ENCODE peak calls at places on chromosomes 13 and 19, in four cellular contexts. One of them, this sample, is unnamed.

GRCh38 chr13:28611654-28612131 is 47.2 kb upstream of the POMP start:
- DNase-seq in tibial artery: no peak
- DNase-seq in RWPE1: no peak
- DNase-seq in endothelial cell: no peak
- DNase-seq in this sample: no peak

GRCh38 chr13:24112791-24113190 is 47.7 kb upstream of the SPATA13 start:
- DNase-seq in RWPE1: no peak
- DNase-seq in endothelial cell: no peak
- DNase-seq in tibial artery: no peak
- DNase-seq in this sample: no peak

GRCh38 chr19:55353803-55354697 is 469 bp downstream of the COX6B2 start:
- DNase-seq in endothelial cell: peak
- DNase-seq in tibial artery: peak
- DNase-seq in RWPE1: peak
- DNase-seq in this sample: no peak

GRCh38 chr19:45251452-45252354 is 632 bp downstream of the MARK4 start:
- DNase-seq in tibial artery: no peak
- DNase-seq in endothelial cell: peak
- DNase-seq in RWPE1: peak
- DNase-seq in this sample: no peak

GRCh38 chr19:43467730-43468129 is 2.3 kb upstream of the LYPD3 start:
- DNase-seq in endothelial cell: no peak
- DNase-seq in RWPE1: peak
- DNase-seq in tibial artery: no peak
- DNase-seq in this sample: no peak

GRCh38 chr19:9934132-9934950 is 2.0 kb downstream of the OLFM2 start:
- DNase-seq in endothelial cell: peak
- DNase-seq in tibial artery: peak
- DNase-seq in RWPE1: peak
- DNase-seq in this sample: peak

GRCh38 chr19:17765069-17765618 is 13.9 kb downstream of the FCHO1 start:
- DNase-seq in endothelial cell: no peak
- DNase-seq in RWPE1: no peak
- DNase-seq in tibial artery: peak
- DNase-seq in this sample: no peak

GRCh38 chr13:113584870-113585671 is 518 bp downstream of the TFDP1 start:
- DNase-seq in endothelial cell: no peak
- DNase-seq in tibial artery: peak
- DNase-seq in RWPE1: peak
- DNase-seq in this sample: peak

GRCh38 chr13:76822691-76823267 is 63.4 kb downstream of the KCTD12 start:
- DNase-seq in endothelial cell: no peak
- DNase-seq in tibial artery: no peak
- DNase-seq in RWPE1: peak
- DNase-seq in this sample: peak

GRCh38 chr13:79901336-79901735 is 420.4 kb downstream of the NDFIP2 start:
- DNase-seq in tibial artery: no peak
- DNase-seq in endothelial cell: no peak
- DNase-seq in RWPE1: peak
- DNase-seq in this sample: no peak

GRCh38 chr19:17289489-17289888 is 7.8 kb downstream of the ANKLE1 start:
- DNase-seq in tibial artery: no peak
- DNase-seq in RWPE1: peak
- DNase-seq in endothelial cell: peak
- DNase-seq in this sample: peak

GRCh38 chr19:19179548-19180441 is 9.7 kb upstream of the MEF2B start:
- DNase-seq in RWPE1: no peak
- DNase-seq in tibial artery: no peak
- DNase-seq in endothelial cell: no peak
- DNase-seq in this sample: no peak

GRCh38 chr13:91126806-91127205 is 220.7 kb upstream of the MIR17HG start:
- DNase-seq in tibial artery: no peak
- DNase-seq in endothelial cell: no peak
- DNase-seq in RWPE1: no peak
- DNase-seq in this sample: no peak

GRCh38 chr19:493391-494170 is 2.7 kb upstream of the MADCAM1 start:
- DNase-seq in endothelial cell: no peak
- DNase-seq in tibial artery: no peak
- DNase-seq in RWPE1: no peak
- DNase-seq in this sample: no peak

GRCh38 chr19:17243854-17244617 is 1.7 kb downstream of the NR2F6 start:
- DNase-seq in endothelial cell: peak
- DNase-seq in RWPE1: peak
- DNase-seq in tibial artery: peak
- DNase-seq in this sample: no peak

GRCh38 chr13:113402471-113403254 is 38.7 kb upstream of the GRTP1 start:
- DNase-seq in RWPE1: no peak
- DNase-seq in endothelial cell: no peak
- DNase-seq in tibial artery: no peak
- DNase-seq in this sample: no peak

GRCh38 chr19:48826606-48827020 is 9.7 kb downstream of the HSD17B14 start:
- DNase-seq in RWPE1: no peak
- DNase-seq in tibial artery: no peak
- DNase-seq in endothelial cell: peak
- DNase-seq in this sample: no peak

GRCh38 chr19:21699197-21699596 is 68.2 kb downstream of the ZNF100 start:
- DNase-seq in RWPE1: no peak
- DNase-seq in tibial artery: no peak
- DNase-seq in endothelial cell: no peak
- DNase-seq in this sample: no peak

GRCh38 chr13:45068036-45069001 is 52.0 kb upstream of the GTF2F2 start:
- DNase-seq in endothelial cell: no peak
- DNase-seq in tibial artery: no peak
- DNase-seq in RWPE1: no peak
- DNase-seq in this sample: no peak

GRCh38 chr13:73521291-73521626 is 462.5 kb downstream of the KLF5 start:
- DNase-seq in endothelial cell: no peak
- DNase-seq in RWPE1: no peak
- DNase-seq in tibial artery: no peak
- DNase-seq in this sample: peak

GRCh38 chr13:114067381-114067885 is 65.0 kb downstream of the RASA3 start:
- DNase-seq in tibial artery: peak
- DNase-seq in endothelial cell: no peak
- DNase-seq in RWPE1: no peak
- DNase-seq in this sample: peak

DNA sequence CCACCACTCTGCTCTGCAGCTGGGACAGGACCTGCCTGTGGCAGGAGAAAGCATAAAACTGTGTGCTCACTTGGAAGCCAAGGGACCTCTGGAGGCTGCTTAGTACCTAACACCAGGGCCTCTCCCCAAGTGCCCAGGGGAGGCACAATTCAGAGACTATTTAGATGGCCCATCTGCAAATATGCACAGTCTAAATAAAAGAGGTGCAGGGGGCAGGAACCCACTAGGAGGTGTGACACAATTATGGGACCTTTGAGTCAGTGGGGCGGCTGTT is 32.6 kb upstream of the EPHX3 start:
- DNase-seq in RWPE1: no peak
- DNase-seq in endothelial cell: no peak
- DNase-seq in tibial artery: no peak
- DNase-seq in this sample: no peak
- TF ChIP-seq CTCF in RWPE1: no peak
- TF ChIP-seq CTCF in endothelial cell: no peak
- TF ChIP-seq CTCF in tibial artery: no peak
- TF ChIP-seq CTCF in this sample: no peak

GRCh38 chr19:28242317-28242927 is 970.5 kb downstream of the UQCRFS1 start:
- DNase-seq in endothelial cell: peak
- DNase-seq in RWPE1: peak
- DNase-seq in tibial artery: no peak
- DNase-seq in this sample: peak

GRCh38 chr19:28234637-28235036 is 978.3 kb downstream of the UQCRFS1 start:
- DNase-seq in tibial artery: no peak
- DNase-seq in endothelial cell: no peak
- DNase-seq in RWPE1: no peak
- DNase-seq in this sample: no peak

GRCh38 chr19:28244966-28245365 is 968.0 kb downstream of the UQCRFS1 start:
- DNase-seq in RWPE1: no peak
- DNase-seq in endothelial cell: no peak
- DNase-seq in tibial artery: no peak
- DNase-seq in this sample: no peak

GRCh38 chr19:28235606-28236125 is 977.3 kb downstream of the UQCRFS1 start:
- DNase-seq in endothelial cell: no peak
- DNase-seq in RWPE1: no peak
- DNase-seq in tibial artery: no peak
- DNase-seq in this sample: no peak

GRCh38 chr19:28239270-28239669 is 973.7 kb downstream of the UQCRFS1 start:
- DNase-seq in tibial artery: no peak
- DNase-seq in RWPE1: no peak
- DNase-seq in endothelial cell: peak
- DNase-seq in this sample: no peak
- TF ChIP-seq CTCF in tibial artery: no peak
- TF ChIP-seq CTCF in RWPE1: no peak
- TF ChIP-seq CTCF in endothelial cell: peak
- TF ChIP-seq CTCF in this sample: peak

GRCh38 chr13:99178636-99179035 is 22.0 kb upstream of the UBAC2 start:
- DNase-seq in endothelial cell: no peak
- DNase-seq in tibial artery: no peak
- DNase-seq in RWPE1: no peak
- DNase-seq in this sample: no peak
- TF ChIP-seq CTCF in endothelial cell: no peak
- TF ChIP-seq CTCF in tibial artery: no peak
- TF ChIP-seq CTCF in RWPE1: no peak
- TF ChIP-seq CTCF in this sample: no peak

DNA sequence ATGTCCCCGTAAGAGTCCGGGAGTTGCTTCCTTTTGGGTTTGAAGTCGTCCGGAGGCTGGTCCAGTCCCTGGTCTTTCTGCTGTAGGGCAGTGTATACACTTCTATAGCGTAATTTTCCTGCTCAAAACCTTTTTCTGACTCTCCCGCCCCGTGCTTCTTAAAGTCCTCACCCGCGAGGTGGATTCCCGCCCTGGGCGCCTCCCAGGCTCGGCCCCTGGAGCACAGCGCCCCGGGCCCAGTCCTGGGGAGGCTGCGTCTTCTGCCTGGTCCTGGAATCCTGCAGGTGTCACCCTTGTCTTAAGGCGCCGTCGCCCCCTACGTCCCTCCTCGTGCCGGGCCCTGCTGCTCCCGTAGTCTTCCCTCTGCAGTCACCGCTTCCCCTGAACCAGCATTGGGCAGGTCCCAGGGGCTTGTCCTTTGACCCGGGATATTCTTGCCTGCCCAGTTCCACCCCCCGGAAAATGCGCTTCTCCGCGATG is 34.4 kb upstream of the ZNF808 start:
- DNase-seq in endothelial cell: peak
- DNase-seq in tibial artery: no peak
- DNase-seq in RWPE1: no peak
- DNase-seq in this sample: no peak
- TF ChIP-seq CTCF in endothelial cell: no peak
- TF ChIP-seq CTCF in tibial artery: no peak
- TF ChIP-seq CTCF in RWPE1: no peak
- TF ChIP-seq CTCF in this sample: no peak

DNA sequence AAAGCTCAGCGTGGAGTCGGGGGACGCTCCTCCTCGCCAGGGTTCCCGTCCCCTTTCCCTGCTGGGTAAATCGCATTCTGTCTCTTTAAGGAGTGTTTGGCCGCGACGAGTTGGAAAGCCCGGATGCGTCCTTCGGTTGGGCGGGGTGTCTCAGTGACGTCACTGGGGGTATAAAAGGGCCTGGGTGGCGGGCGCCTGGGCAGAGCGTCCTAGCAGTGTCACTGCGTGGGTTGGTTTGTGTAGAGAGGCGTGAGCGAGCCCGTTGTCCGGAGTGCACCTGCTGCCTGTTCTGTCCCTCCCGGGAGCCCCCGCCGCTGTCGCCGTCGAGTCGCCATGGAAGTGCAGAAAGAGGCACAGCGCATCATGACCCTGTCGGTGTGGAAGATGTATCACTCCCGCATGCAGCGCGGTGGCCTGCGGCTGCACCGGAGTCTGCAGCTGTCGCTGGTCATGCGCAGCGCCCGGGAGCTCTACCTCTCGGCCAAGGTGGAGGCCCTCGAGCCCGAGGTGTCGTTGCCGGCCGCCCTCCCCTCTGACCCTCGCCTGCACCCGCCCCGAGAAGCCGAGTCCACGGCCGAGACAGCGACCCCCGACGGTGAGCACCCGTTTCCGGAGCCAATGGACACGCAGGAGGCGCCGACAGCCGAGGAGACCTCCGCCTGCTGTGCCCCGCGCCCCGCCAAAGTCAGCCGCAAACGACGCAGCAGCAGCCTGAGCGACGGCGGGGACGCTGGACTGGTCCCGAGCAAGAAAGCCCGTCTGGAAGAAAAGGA is 2.8 kb downstream of the IER2 start:
- DNase-seq in endothelial cell: peak
- DNase-seq in RWPE1: peak
- DNase-seq in tibial artery: peak
- DNase-seq in this sample: peak
- TF ChIP-seq CTCF in endothelial cell: no peak
- TF ChIP-seq CTCF in RWPE1: peak
- TF ChIP-seq CTCF in tibial artery: no peak
- TF ChIP-seq CTCF in this sample: no peak

GRCh38 chr13:51583875-51584730 is at the start of gene WDFY2:
- DNase-seq in endothelial cell: peak
- DNase-seq in tibial artery: peak
- DNase-seq in RWPE1: peak
- DNase-seq in this sample: peak
- TF ChIP-seq CTCF in endothelial cell: peak
- TF ChIP-seq CTCF in tibial artery: no peak
- TF ChIP-seq CTCF in RWPE1: no peak
- TF ChIP-seq CTCF in this sample: no peak

GRCh38 chr19:51338563-51339312 is 3.2 kb downstream of the VSIG10L start:
- DNase-seq in tibial artery: peak
- DNase-seq in RWPE1: peak
- DNase-seq in endothelial cell: peak
- DNase-seq in this sample: no peak
- TF ChIP-seq CTCF in tibial artery: peak
- TF ChIP-seq CTCF in RWPE1: peak
- TF ChIP-seq CTCF in endothelial cell: peak
- TF ChIP-seq CTCF in this sample: no peak

GRCh38 chr19:41887711-41888382 is 4.9 kb downstream of the ARHGEF1 start:
- DNase-seq in RWPE1: peak
- DNase-seq in tibial artery: no peak
- DNase-seq in endothelial cell: no peak
- DNase-seq in this sample: no peak
- TF ChIP-seq CTCF in RWPE1: no peak
- TF ChIP-seq CTCF in tibial artery: no peak
- TF ChIP-seq CTCF in endothelial cell: no peak
- TF ChIP-seq CTCF in this sample: no peak

GRCh38 chr19:2291185-2291751 is 9.3 kb upstream of the PEAK3 start:
- DNase-seq in endothelial cell: no peak
- DNase-seq in tibial artery: no peak
- DNase-seq in RWPE1: no peak
- DNase-seq in this sample: no peak
- TF ChIP-seq CTCF in endothelial cell: no peak
- TF ChIP-seq CTCF in tibial artery: no peak
- TF ChIP-seq CTCF in RWPE1: no peak
- TF ChIP-seq CTCF in this sample: no peak